ENCODE peak calls at places on chromosomes 4 and X, in seven cellular contexts. Q is stimulated activated CD8-positive, alpha-beta memory T cell treated with anti-CD3 and anti-CD28 coated beads, Interleukin-15, amount 100 ng/mL, for 4 hours; A is HS-5; Z is activated CD8-positive, alpha-beta memory T cell treated with anti-CD3 and anti-CD28 coated beads, Interleukin-2, amount 50 U/mL, for 4 hours; R is fibroblast of the conjunctiva; S is IMR-90; D is iris pigment epithelial cell. W is an unnamed sample.
A peak's percentile ranks its signal among the peaks of the same experiment; 100 is the strongest.

GRCh38 chr4:25783943-25784342 is 78.8 kb downstream of the SEL1L3 start:
- DNase-seq in Q (no peak), A (no peak), Z (no peak), R (no peak), S (no peak), D (no peak), W (no peak)

GRCh38 chr4:152629908-152630307 is 49.9 kb downstream of the TMEM154 start:
- DNase-seq in Q (no peak), A (no peak), Z (no peak), R (no peak), S (no peak), D (no peak), W (no peak)

GRCh38 chrX:154515803-154516654 is at the start of gene FAM3A:
- DNase-seq in Q (peak; percentile 85), A (no peak), Z (peak; percentile 92), R (peak; percentile 87), S (peak; percentile 85), D (peak; percentile 86), W (peak; percentile 91)

GRCh38 chr4:66585767-66586166 is 915.5 kb upstream of the EPHA5 start:
- DNase-seq in Q (no peak), A (no peak), Z (no peak), R (no peak), S (no peak), D (no peak), W (no peak)

GRCh38 chr4:119870868-119871267 is 195.8 kb downstream of the MAD2L1 start:
- DNase-seq in Q (no peak), A (no peak), Z (no peak), R (no peak), S (no peak), D (no peak), W (no peak)

GRCh38 chr4:159006202-159006601 is 96.7 kb upstream of the RAPGEF2 start:
- DNase-seq in Q (no peak), A (peak; percentile 77), Z (no peak), R (peak; percentile 48), S (peak; percentile 48), D (peak; percentile 92), W (peak; percentile 51)

GRCh38 chr4:1819284-1819683 is 26.2 kb downstream of the FGFR3 start:
- DNase-seq in Q (no peak), A (no peak), Z (no peak), R (no peak), S (peak; percentile 8), D (no peak), W (no peak)

GRCh38 chr4:183158062-183158461 is 59.0 kb downstream of the WWC2 start:
- DNase-seq in Q (no peak), A (peak; percentile 49), Z (no peak), R (peak; percentile 65), S (peak; percentile 90), D (peak; percentile 96), W (no peak)

GRCh38 chrX:20456971-20457370 is 190.3 kb upstream of the RPS6KA3 start:
- DNase-seq in Q (no peak), A (no peak), Z (no peak), R (no peak), S (no peak), D (no peak), W (no peak)

GRCh38 chrX:40207626-40208025 is 109.9 kb upstream of the BCOR start:
- DNase-seq in Q (no peak), A (peak; percentile 30), Z (peak; percentile 21), R (no peak), S (peak; percentile 19), D (peak; percentile 30), W (no peak)

GRCh38 chr4:167031534-167032156 is 202.6 kb downstream of the SPOCK3 start:
- DNase-seq in Q (no peak), A (no peak), Z (no peak), R (peak; percentile 9), S (peak; percentile 5), D (peak; percentile 80), W (no peak)

GRCh38 chr4:9792381-9792780 is 10.9 kb downstream of the DRD5 start:
- DNase-seq in Q (no peak), A (no peak), Z (no peak), R (no peak), S (no peak), D (no peak), W (no peak)

GRCh38 chrX:138756234-138756633 is 44.7 kb upstream of the FGF13 start:
- DNase-seq in Q (no peak), A (no peak), Z (no peak), R (peak; percentile 17), S (no peak), D (peak; percentile 41), W (peak; percentile 7)

GRCh38 chrX:13506574-13506973 is 62.8 kb upstream of the EGFL6 start:
- DNase-seq in Q (no peak), A (no peak), Z (peak; percentile 58), R (peak; percentile 30), S (peak; percentile 61), D (peak; percentile 48), W (no peak)

GRCh38 chr4:110085131-110085530 is 113.3 kb downstream of the ELOVL6 start:
- DNase-seq in Q (no peak), A (no peak), Z (no peak), R (no peak), S (peak; percentile 35), D (peak; percentile 52), W (peak; percentile 90)

GRCh38 chr4:165330071-165330470 is 2.6 kb downstream of the MSMO1 start:
- DNase-seq in Q (no peak), A (no peak), Z (no peak), R (no peak), S (no peak), D (no peak), W (no peak)

GRCh38 chr4:77201857-77202256 is 44.9 kb downstream of the CCNG2 start:
- DNase-seq in Q (no peak), A (no peak), Z (no peak), R (no peak), S (no peak), D (no peak), W (no peak)

GRCh38 chr4:181528570-181529184 is 714.5 kb upstream of the TENM3 start:
- DNase-seq in Q (no peak), A (peak; percentile 30), Z (no peak), R (peak; percentile 58), S (peak; percentile 73), D (peak; percentile 61), W (peak; percentile 81)

GRCh38 chrX:80578518-80579105 is 158.4 kb downstream of the TENT5D start:
- DNase-seq in Q (no peak), A (no peak), Z (no peak), R (peak; percentile 0), S (peak; percentile 6), D (peak; percentile 21), W (no peak)

GRCh38 chr4:101239685-101240084 is 107.6 kb downstream of the PPP3CA start:
- DNase-seq in Q (no peak), A (no peak), Z (no peak), R (no peak), S (peak; percentile 26), D (no peak), W (no peak)